ENCODE peak calls at places on chromosomes 11 and 22, in eight cellular contexts. One of them, this sample, is unnamed.

GRCh38 chr11:27390959-27391326 is 27.9 kb upstream of the CCDC34 start:
- DNase-seq in PC-3: no peak
- DNase-seq in fibroblast of lung: no peak
- DNase-seq in brain microvascular endothelial cell: peak
- DNase-seq in fibroblast of mammary gland: no peak
- DNase-seq in A673: no peak
- DNase-seq in heart left ventricle: no peak
- DNase-seq in transverse colon: no peak
- DNase-seq in this sample: no peak

GRCh38 chr11:60169264-60169915 is 13.5 kb downstream of the MS4A6A start:
- DNase-seq in PC-3: peak
- DNase-seq in fibroblast of lung: no peak
- DNase-seq in brain microvascular endothelial cell: peak
- DNase-seq in fibroblast of mammary gland: peak
- DNase-seq in A673: peak
- DNase-seq in heart left ventricle: peak
- DNase-seq in transverse colon: peak
- DNase-seq in this sample: peak

GRCh38 chr11:69801513-69802335 is 17.5 kb downstream of the FGF3 start:
- DNase-seq in PC-3: peak
- DNase-seq in fibroblast of lung: peak
- DNase-seq in brain microvascular endothelial cell: no peak
- DNase-seq in fibroblast of mammary gland: no peak
- DNase-seq in A673: peak
- DNase-seq in heart left ventricle: no peak
- DNase-seq in transverse colon: no peak
- DNase-seq in this sample: no peak

GRCh38 chr11:86484164-86484794 is 109.6 kb downstream of the CCDC81 start:
- DNase-seq in PC-3: peak
- DNase-seq in fibroblast of lung: peak
- DNase-seq in brain microvascular endothelial cell: peak
- DNase-seq in fibroblast of mammary gland: peak
- DNase-seq in A673: peak
- DNase-seq in heart left ventricle: no peak
- DNase-seq in transverse colon: no peak
- DNase-seq in this sample: peak

GRCh38 chr11:22657101-22657694 is 9.2 kb upstream of the GAS2 start:
- DNase-seq in PC-3: no peak
- DNase-seq in fibroblast of lung: no peak
- DNase-seq in brain microvascular endothelial cell: no peak
- DNase-seq in fibroblast of mammary gland: no peak
- DNase-seq in A673: no peak
- DNase-seq in heart left ventricle: no peak
- DNase-seq in transverse colon: no peak
- DNase-seq in this sample: no peak

GRCh38 chr22:30208631-30209603 is 37.6 kb downstream of the LIF start:
- DNase-seq in PC-3: peak
- DNase-seq in fibroblast of lung: peak
- DNase-seq in brain microvascular endothelial cell: peak
- DNase-seq in fibroblast of mammary gland: peak
- DNase-seq in A673: no peak
- DNase-seq in heart left ventricle: peak
- DNase-seq in transverse colon: peak
- DNase-seq in this sample: no peak

GRCh38 chr11:17164361-17165246 is 43.2 kb downstream of the PIK3C2A start:
- DNase-seq in PC-3: no peak
- DNase-seq in fibroblast of lung: peak
- DNase-seq in brain microvascular endothelial cell: no peak
- DNase-seq in fibroblast of mammary gland: peak
- DNase-seq in A673: no peak
- DNase-seq in heart left ventricle: no peak
- DNase-seq in transverse colon: no peak
- DNase-seq in this sample: peak

GRCh38 chr22:22576244-22576988 is 17.4 kb upstream of the PRAME start:
- DNase-seq in PC-3: peak
- DNase-seq in fibroblast of lung: peak
- DNase-seq in brain microvascular endothelial cell: peak
- DNase-seq in fibroblast of mammary gland: peak
- DNase-seq in A673: peak
- DNase-seq in heart left ventricle: peak
- DNase-seq in transverse colon: peak
- DNase-seq in this sample: peak

GRCh38 chr11:3153291-3153861 is 11.7 kb downstream of the OSBPL5 start:
- DNase-seq in PC-3: no peak
- DNase-seq in fibroblast of lung: peak
- DNase-seq in brain microvascular endothelial cell: peak
- DNase-seq in fibroblast of mammary gland: peak
- DNase-seq in A673: no peak
- DNase-seq in heart left ventricle: peak
- DNase-seq in transverse colon: peak
- DNase-seq in this sample: no peak

GRCh38 chr22:26428515-26429457 is at the start of gene ASPHD2:
- DNase-seq in PC-3: peak
- DNase-seq in fibroblast of lung: peak
- DNase-seq in brain microvascular endothelial cell: peak
- DNase-seq in fibroblast of mammary gland: peak
- DNase-seq in A673: peak
- DNase-seq in heart left ventricle: peak
- DNase-seq in transverse colon: peak
- DNase-seq in this sample: peak

GRCh38 chr11:43924112-43924855 is 18.2 kb upstream of the C11orf96 start:
- DNase-seq in PC-3: no peak
- DNase-seq in fibroblast of lung: no peak
- DNase-seq in brain microvascular endothelial cell: no peak
- DNase-seq in fibroblast of mammary gland: no peak
- DNase-seq in A673: no peak
- DNase-seq in heart left ventricle: no peak
- DNase-seq in transverse colon: no peak
- DNase-seq in this sample: no peak

GRCh38 chr11:17722000-17722643 is 2.8 kb downstream of the MYOD1 start:
- DNase-seq in PC-3: peak
- DNase-seq in fibroblast of lung: peak
- DNase-seq in brain microvascular endothelial cell: no peak
- DNase-seq in fibroblast of mammary gland: peak
- DNase-seq in A673: peak
- DNase-seq in heart left ventricle: no peak
- DNase-seq in transverse colon: no peak
- DNase-seq in this sample: peak

GRCh38 chr11:10307411-10308207 is 2.7 kb downstream of the ADM start:
- DNase-seq in PC-3: peak
- DNase-seq in fibroblast of lung: peak
- DNase-seq in brain microvascular endothelial cell: peak
- DNase-seq in fibroblast of mammary gland: peak
- DNase-seq in A673: peak
- DNase-seq in heart left ventricle: peak
- DNase-seq in transverse colon: peak
- DNase-seq in this sample: peak

GRCh38 chr11:113278925-113279324 is 35.5 kb upstream of the TTC12 start:
- DNase-seq in PC-3: no peak
- DNase-seq in fibroblast of lung: no peak
- DNase-seq in brain microvascular endothelial cell: no peak
- DNase-seq in fibroblast of mammary gland: no peak
- DNase-seq in A673: no peak
- DNase-seq in heart left ventricle: no peak
- DNase-seq in transverse colon: no peak
- DNase-seq in this sample: no peak

GRCh38 chr22:29299136-29299900 is 7.1 kb upstream of the GAS2L1 start:
- DNase-seq in PC-3: no peak
- DNase-seq in fibroblast of lung: no peak
- DNase-seq in brain microvascular endothelial cell: no peak
- DNase-seq in fibroblast of mammary gland: no peak
- DNase-seq in A673: no peak
- DNase-seq in heart left ventricle: no peak
- DNase-seq in transverse colon: no peak
- DNase-seq in this sample: no peak

GRCh38 chr11:76606102-76606793 is 64.3 kb downstream of the LRRC32 start:
- DNase-seq in PC-3: no peak
- DNase-seq in fibroblast of lung: no peak
- DNase-seq in brain microvascular endothelial cell: no peak
- DNase-seq in fibroblast of mammary gland: peak
- DNase-seq in A673: no peak
- DNase-seq in heart left ventricle: peak
- DNase-seq in transverse colon: no peak
- DNase-seq in this sample: no peak

GRCh38 chr11:102724904-102725515 is at the start of gene MMP8:
- DNase-seq in PC-3: no peak
- DNase-seq in fibroblast of lung: no peak
- DNase-seq in brain microvascular endothelial cell: peak
- DNase-seq in fibroblast of mammary gland: no peak
- DNase-seq in A673: no peak
- DNase-seq in heart left ventricle: no peak
- DNase-seq in transverse colon: no peak
- DNase-seq in this sample: no peak

GRCh38 chr11:67404515-67405195 is 772 bp downstream of the TBC1D10C start:
- DNase-seq in PC-3: no peak
- DNase-seq in fibroblast of lung: no peak
- DNase-seq in brain microvascular endothelial cell: no peak
- DNase-seq in fibroblast of mammary gland: no peak
- DNase-seq in A673: no peak
- DNase-seq in heart left ventricle: no peak
- DNase-seq in transverse colon: no peak
- DNase-seq in this sample: no peak

GRCh38 chr11:44726278-44727113 is at the start of gene TSPAN18:
- DNase-seq in PC-3: no peak
- DNase-seq in fibroblast of lung: no peak
- DNase-seq in brain microvascular endothelial cell: no peak
- DNase-seq in fibroblast of mammary gland: no peak
- DNase-seq in A673: peak
- DNase-seq in heart left ventricle: peak
- DNase-seq in transverse colon: no peak
- DNase-seq in this sample: no peak

GRCh38 chr22:32591620-32592019 is 117.0 kb downstream of the FBXO7 start:
- DNase-seq in PC-3: no peak
- DNase-seq in fibroblast of lung: peak
- DNase-seq in brain microvascular endothelial cell: peak
- DNase-seq in fibroblast of mammary gland: peak
- DNase-seq in A673: no peak
- DNase-seq in heart left ventricle: no peak
- DNase-seq in transverse colon: no peak
- DNase-seq in this sample: no peak

GRCh38 chr11:94735907-94736306 is 32.2 kb upstream of the AMOTL1 start:
- DNase-seq in PC-3: no peak
- DNase-seq in fibroblast of lung: no peak
- DNase-seq in brain microvascular endothelial cell: no peak
- DNase-seq in fibroblast of mammary gland: no peak
- DNase-seq in A673: no peak
- DNase-seq in heart left ventricle: no peak
- DNase-seq in transverse colon: no peak
- DNase-seq in this sample: no peak
- TF ChIP-seq CTCF in PC-3: no peak
- TF ChIP-seq CTCF in fibroblast of lung: no peak
- TF ChIP-seq CTCF in brain microvascular endothelial cell: no peak
- TF ChIP-seq CTCF in fibroblast of mammary gland: no peak
- TF ChIP-seq CTCF in A673: no peak
- TF ChIP-seq CTCF in heart left ventricle: no peak
- TF ChIP-seq CTCF in transverse colon: no peak
- TF ChIP-seq CTCF in this sample: no peak

DNA sequence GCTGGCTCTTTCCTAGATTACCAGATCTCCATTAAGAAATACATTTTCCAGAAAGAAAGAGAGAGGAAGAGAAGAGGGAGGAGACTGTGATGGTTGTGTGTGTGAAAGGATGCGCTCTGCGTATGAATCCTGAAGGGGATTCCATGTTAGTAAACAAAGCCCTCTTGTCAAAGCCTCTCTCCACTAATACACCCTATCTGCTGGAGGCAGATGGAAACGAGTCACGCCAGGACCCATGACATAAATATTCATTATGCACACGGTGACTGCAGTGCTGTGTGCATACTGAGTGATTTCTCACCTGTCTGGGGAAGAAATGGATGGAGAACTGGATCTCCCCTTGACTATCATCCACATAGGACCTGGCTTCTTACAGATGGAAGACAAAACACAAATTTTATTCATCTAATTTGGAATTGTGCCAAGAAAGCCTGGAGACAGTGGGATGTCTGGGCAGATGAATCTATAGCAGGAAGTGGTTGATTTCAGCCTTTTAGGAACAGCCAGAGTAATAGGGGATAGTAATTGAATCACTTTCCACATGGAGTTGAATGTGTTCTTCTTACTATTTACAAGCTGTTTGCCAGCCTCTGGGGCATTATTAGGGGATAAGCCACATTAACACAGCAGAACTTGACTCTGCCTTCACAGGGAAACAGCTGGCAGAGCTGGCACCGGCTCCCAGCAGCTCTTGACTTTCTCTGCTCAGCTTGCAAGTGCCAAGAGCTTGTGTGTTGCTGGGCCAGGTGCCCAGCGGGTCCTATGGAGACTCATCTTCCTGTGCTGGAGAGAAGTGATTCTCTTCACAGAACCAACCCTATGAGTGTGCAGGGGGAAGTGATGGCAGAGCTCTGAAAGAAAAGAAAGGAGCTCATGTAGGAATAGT is 9.0 kb downstream of the MTNR1B start:
- DNase-seq in PC-3: no peak
- DNase-seq in fibroblast of lung: peak
- DNase-seq in brain microvascular endothelial cell: no peak
- DNase-seq in fibroblast of mammary gland: peak
- DNase-seq in A673: peak
- DNase-seq in heart left ventricle: peak
- DNase-seq in transverse colon: no peak
- DNase-seq in this sample: peak
- H3K4me3 ChIP-seq in PC-3: no peak
- H3K4me3 ChIP-seq in fibroblast of lung: no peak
- H3K4me3 ChIP-seq in brain microvascular endothelial cell: no peak
- H3K4me3 ChIP-seq in fibroblast of mammary gland: no peak
- H3K4me3 ChIP-seq in A673: no peak
- H3K4me3 ChIP-seq in heart left ventricle: no peak
- H3K4me3 ChIP-seq in transverse colon: no peak
- H3K4me3 ChIP-seq in this sample: no peak

GRCh38 chr22:19495562-19496323 is 16.0 kb downstream of the CDC45 start:
- DNase-seq in PC-3: peak
- DNase-seq in fibroblast of lung: peak
- DNase-seq in brain microvascular endothelial cell: peak
- DNase-seq in fibroblast of mammary gland: peak
- DNase-seq in A673: no peak
- DNase-seq in heart left ventricle: no peak
- DNase-seq in transverse colon: no peak
- DNase-seq in this sample: peak
- TF ChIP-seq CTCF in PC-3: peak
- TF ChIP-seq CTCF in fibroblast of lung: peak
- TF ChIP-seq CTCF in brain microvascular endothelial cell: peak
- TF ChIP-seq CTCF in fibroblast of mammary gland: peak
- TF ChIP-seq CTCF in A673: no peak
- TF ChIP-seq CTCF in heart left ventricle: peak
- TF ChIP-seq CTCF in transverse colon: no peak
- TF ChIP-seq CTCF in this sample: peak

DNA sequence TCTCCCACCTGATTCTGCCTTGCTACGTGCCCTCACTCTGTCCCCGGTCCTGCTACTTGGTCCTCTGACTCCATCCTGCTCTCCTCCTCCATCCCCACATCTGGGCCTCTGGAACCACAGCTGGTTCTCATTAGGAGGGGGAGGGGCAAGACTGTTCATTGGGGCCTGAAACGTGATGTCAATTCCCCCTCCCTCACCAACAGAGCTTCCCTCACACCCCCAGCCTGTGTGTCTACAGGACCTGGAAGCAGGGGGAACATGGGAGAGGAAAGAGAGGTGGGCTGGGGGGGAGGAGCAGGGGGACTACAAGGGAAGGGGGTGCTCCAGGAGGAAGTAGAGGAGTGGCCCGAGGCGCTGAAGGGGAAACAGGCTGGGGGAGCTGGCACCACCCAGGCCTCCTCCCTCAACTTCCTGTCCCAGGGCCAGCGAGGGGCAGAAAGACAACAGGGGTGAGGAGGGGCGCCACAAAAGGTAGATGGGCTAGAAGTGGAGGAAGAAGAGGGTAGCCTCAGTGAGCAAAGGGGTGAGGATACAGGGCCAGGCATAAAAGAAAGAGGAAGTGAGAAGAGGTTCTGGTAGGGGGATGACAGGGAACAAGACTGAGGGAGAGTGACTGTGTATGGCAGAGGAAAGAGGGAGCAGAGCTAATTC is 8.9 kb downstream of the DCHS1 start:
- DNase-seq in PC-3: no peak
- DNase-seq in fibroblast of lung: peak
- DNase-seq in brain microvascular endothelial cell: no peak
- DNase-seq in fibroblast of mammary gland: peak
- DNase-seq in A673: peak
- DNase-seq in heart left ventricle: peak
- DNase-seq in transverse colon: no peak
- DNase-seq in this sample: no peak
- H3K4me3 ChIP-seq in PC-3: no peak
- H3K4me3 ChIP-seq in fibroblast of lung: peak
- H3K4me3 ChIP-seq in brain microvascular endothelial cell: peak
- H3K4me3 ChIP-seq in fibroblast of mammary gland: no peak
- H3K4me3 ChIP-seq in A673: no peak
- H3K4me3 ChIP-seq in heart left ventricle: no peak
- H3K4me3 ChIP-seq in transverse colon: no peak
- H3K4me3 ChIP-seq in this sample: no peak